ENCODE peak calls at places on chromosome 18, in eight cellular contexts. S is CD4-positive, CD25-positive, alpha-beta regulatory T cell; H is lower lobe of right lung; B is H9; G is AG04450; E is ascending aorta; Q is heart right ventricle; C is substantia nigra. J is an unnamed sample.

GRCh38 chr18:39235118-39235719 is 1669.6 kb upstream of the CELF4 start:
- DNase-seq in S (no peak), H (no peak), B (no peak), G (no peak), E (no peak), Q (no peak), C (no peak), J (no peak)

GRCh38 chr18:62325806-62326645 is 916 bp downstream of the TNFRSF11A start:
- DNase-seq in S (peak), H (no peak), B (no peak), G (no peak), E (no peak), Q (no peak), C (no peak), J (no peak)

GRCh38 chr18:24208270-24209035 is 69.6 kb downstream of the CABYR start:
- DNase-seq in S (no peak), H (no peak), B (no peak), G (no peak), E (no peak), Q (no peak), C (no peak), J (no peak)

GRCh38 chr18:70333757-70334156 is 44.9 kb downstream of the SOCS6 start:
- DNase-seq in S (no peak), H (no peak), B (no peak), G (peak), E (peak), Q (no peak), C (no peak), J (no peak)

GRCh38 chr18:27750014-27750413 is 426.9 kb downstream of the CDH2 start:
- DNase-seq in S (no peak), H (no peak), B (peak), G (no peak), E (no peak), Q (peak), C (no peak), J (no peak)

GRCh38 chr18:76496200-76496890 is 1.3 kb upstream of the ZNF516 start:
- DNase-seq in S (peak), H (peak), B (peak), G (peak), E (no peak), Q (peak), C (no peak), J (no peak)

GRCh38 chr18:36302676-36303075 is 5.2 kb downstream of the FHOD3 start:
- DNase-seq in S (no peak), H (no peak), B (no peak), G (no peak), E (no peak), Q (no peak), C (no peak), J (no peak)

GRCh38 chr18:62485684-62486083 is 37.1 kb upstream of the ZCCHC2 start:
- DNase-seq in S (no peak), H (no peak), B (no peak), G (peak), E (no peak), Q (no peak), C (no peak), J (no peak)

GRCh38 chr18:34224423-34225217 is at the start of gene NOL4:
- DNase-seq in S (no peak), H (peak), B (peak), G (no peak), E (no peak), Q (peak), C (peak), J (no peak)

GRCh38 chr18:58556333-58557012 is 72.4 kb downstream of the ALPK2 start:
- DNase-seq in S (no peak), H (no peak), B (no peak), G (no peak), E (no peak), Q (peak), C (no peak), J (no peak)

GRCh38 chr18:37659906-37660305 is 94.3 kb upstream of the CELF4 start:
- DNase-seq in S (no peak), H (no peak), B (no peak), G (no peak), E (no peak), Q (no peak), C (no peak), J (no peak)

GRCh38 chr18:57781128-57781463 is 22.0 kb downstream of the ATP8B1 start:
- DNase-seq in S (no peak), H (no peak), B (no peak), G (no peak), E (no peak), Q (no peak), C (no peak), J (no peak)

GRCh38 chr18:7201096-7201495 is 29.8 kb upstream of the LRRC30 start:
- DNase-seq in S (no peak), H (no peak), B (no peak), G (no peak), E (no peak), Q (no peak), C (no peak), J (no peak)

GRCh38 chr18:7207366-7207765 is 23.5 kb upstream of the LRRC30 start:
- DNase-seq in S (no peak), H (no peak), B (no peak), G (no peak), E (no peak), Q (no peak), C (no peak), J (no peak)

GRCh38 chr18:7202119-7202680 is 28.7 kb upstream of the LRRC30 start:
- DNase-seq in S (no peak), H (no peak), B (no peak), G (no peak), E (no peak), Q (no peak), C (no peak), J (no peak)

GRCh38 chr18:7206231-7206630 is 24.7 kb upstream of the LRRC30 start:
- DNase-seq in S (no peak), H (no peak), B (no peak), G (no peak), E (no peak), Q (no peak), C (no peak), J (no peak)

DNA sequence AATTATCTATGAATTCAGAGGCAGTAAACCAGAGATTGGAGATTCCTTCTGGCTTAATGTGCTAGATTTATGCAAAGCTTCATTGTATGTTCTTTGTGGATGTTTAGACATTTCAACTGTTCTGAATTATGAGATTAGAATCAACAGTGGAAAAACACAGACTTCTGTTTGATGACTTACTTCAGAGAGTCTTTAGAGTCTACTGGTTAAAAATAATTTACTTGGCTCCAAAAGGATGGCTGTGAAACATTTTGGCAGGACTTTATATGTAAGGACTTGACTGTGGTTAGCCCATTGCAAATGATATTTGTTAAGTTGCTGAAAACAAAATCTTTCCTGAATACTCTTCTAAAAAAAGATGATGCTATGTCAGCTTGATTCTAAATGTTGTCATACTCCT is 25.5 kb upstream of the LRRC30 start:
- DNase-seq in S (no peak), H (no peak), B (no peak), G (no peak), E (no peak), Q (no peak), C (no peak), J (no peak)
- H3K27ac ChIP-seq in S (no peak), H (peak), B (no peak), G (no peak), E (no peak), Q (no peak), C (no peak), J (no peak)

GRCh38 chr18:3867768-3868445 is 417.9 kb downstream of the TGIF1 start:
- DNase-seq in S (no peak), H (no peak), B (no peak), G (no peak), E (no peak), Q (no peak), C (no peak), J (no peak)
- H3K27ac ChIP-seq in S (no peak), H (no peak), B (no peak), G (no peak), E (peak), Q (no peak), C (no peak), J (no peak)

GRCh38 chr18:31679133-31679731 is 5.1 kb downstream of the B4GALT6 start:
- DNase-seq in S (no peak), H (no peak), B (no peak), G (no peak), E (no peak), Q (no peak), C (no peak), J (no peak)
- H3K27ac ChIP-seq in S (no peak), H (no peak), B (no peak), G (no peak), E (no peak), Q (no peak), C (no peak), J (no peak)

DNA sequence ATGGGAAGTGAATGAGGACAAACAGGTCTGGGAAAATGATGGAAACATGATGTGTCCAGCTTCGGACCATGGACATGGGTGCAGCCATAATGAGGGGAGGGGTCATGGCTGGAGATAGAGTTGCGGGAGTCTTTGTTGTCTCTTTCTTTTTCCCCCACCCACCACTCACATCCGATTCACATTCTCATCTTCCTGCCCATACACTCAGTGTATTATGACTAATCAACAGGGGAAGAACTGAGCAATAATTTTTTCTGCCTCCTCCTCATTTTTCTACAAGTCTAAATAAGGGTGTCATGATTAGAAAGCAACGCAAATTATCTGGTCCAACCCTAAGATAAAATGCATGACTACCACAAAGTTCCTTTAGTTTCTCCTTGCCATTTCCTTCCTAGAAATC is 5.7 kb upstream of the SERPINB2 start:
- DNase-seq in S (no peak), H (no peak), B (no peak), G (no peak), E (no peak), Q (no peak), C (no peak), J (no peak)
- H3K27ac ChIP-seq in S (no peak), H (no peak), B (no peak), G (no peak), E (no peak), Q (no peak), C (no peak), J (no peak)

GRCh38 chr18:55499526-55499925 is 88.5 kb downstream of the TCF4 start:
- DNase-seq in S (no peak), H (no peak), B (no peak), G (no peak), E (no peak), Q (no peak), C (no peak), J (no peak)
- H3K27ac ChIP-seq in S (no peak), H (peak), B (no peak), G (peak), E (no peak), Q (peak), C (no peak), J (no peak)